ENCODE peak calls at places on chromosomes 11 and 22, in four cellular contexts. F is HCT116, D is tibial nerve, X is A549. V is an unnamed sample. For H3K4me1, the result is how much of the 10 kb centered on the place peaks cover.

GRCh38 chr11:69837791-69838190 is 18.6 kb upstream of the FGF3 start:
- DNase-seq in X (no peak), F (no peak), D (no peak), V (no peak)

GRCh38 chr11:86676533-86677154 is 4.2 kb upstream of the ME3 start:
- DNase-seq in F (peak), X (no peak), D (no peak), V (no peak)

GRCh38 chr11:125263268-125263790 is 98.8 kb downstream of the PKNOX2 start:
- DNase-seq in X (no peak), D (peak), F (no peak), V (peak)

GRCh38 chr22:41442240-41442792 is 4.3 kb downstream of the TOB2 start:
- DNase-seq in F (no peak), D (no peak), X (no peak), V (no peak)

GRCh38 chr11:100776212-100776896 is 89.3 kb downstream of the ARHGAP42 start:
- DNase-seq in D (no peak), X (peak), F (peak), V (no peak)

GRCh38 chr22:49213731-49214352 is 613.8 kb downstream of the BRD1 start:
- DNase-seq in D (no peak), X (no peak), F (no peak), V (no peak)

GRCh38 chr22:50440544-50441249 is 34.1 kb downstream of the SBF1 start:
- DNase-seq in D (no peak), F (no peak), X (no peak), V (no peak)

GRCh38 chr22:29751139-29751538 is 15.7 kb downstream of the ZMAT5 start:
- DNase-seq in D (no peak), X (no peak), F (no peak), V (no peak)

GRCh38 chr11:79959318-79959717 is 518.5 kb upstream of the TENM4 start:
- DNase-seq in X (no peak), D (no peak), F (no peak), V (no peak)

GRCh38 chr11:26234451-26234850 is 97.5 kb upstream of the ANO3 start:
- DNase-seq in F (no peak), X (no peak), D (no peak), V (no peak)

GRCh38 chr11:71501071-71501985 is 25.7 kb upstream of the KRTAP5-7 start:
- DNase-seq in F (no peak), X (no peak), D (no peak), V (no peak)

GRCh38 chr11:114183041-114183511 is 113.1 kb upstream of the NNMT start:
- DNase-seq in D (no peak), F (no peak), X (no peak), V (no peak)

GRCh38 chr11:122139595-122139866 is 23.5 kb upstream of the BLID start:
- DNase-seq in X (no peak), D (no peak), F (no peak), V (no peak)

GRCh38 chr22:46769706-46770105 is 7.3 kb downstream of the TBC1D22A start:
- DNase-seq in D (no peak), X (no peak), F (no peak), V (no peak)

GRCh38 chr22:43152355-43153071 is 1.2 kb downstream of the TSPO start:
- DNase-seq in F (no peak), X (no peak), D (peak), V (peak)

GRCh38 chr11:131246589-131247164 is 123.7 kb upstream of the NTM start:
- DNase-seq in D (peak), X (no peak), F (no peak), V (peak)

GRCh38 chr22:19472233-19472632 is 6.8 kb downstream of the UFD1 start:
- DNase-seq in X (no peak), D (no peak), F (no peak), V (no peak)

GRCh38 chr11:72338741-72339140 is 94.8 kb upstream of the PHOX2A start:
- DNase-seq in X (no peak), D (no peak), F (no peak), V (no peak)

GRCh38 chr11:119356349-119357031 is 10.0 kb upstream of the MFRP start:
- DNase-seq in D (peak), F (peak), X (peak), V (peak)

GRCh38 chr11:57547854-57548377 is 10.5 kb downstream of the SMTNL1 start:
- DNase-seq in X (no peak), F (no peak), D (no peak), V (no peak)

GRCh38 chr11:3128356-3129180 is 36.5 kb downstream of the OSBPL5 start:
- DNase-seq in D (no peak), X (no peak), F (no peak), V (no peak)

GRCh38 chr11:3165152-3165705 is at the start of gene OSBPL5:
- DNase-seq in D (peak), X (peak), F (no peak), V (peak)

GRCh38 chr22:20268350-20269012 is 363 bp upstream of the RTN4R start:
- DNase-seq in D (peak), F (peak), X (peak), V (peak)

GRCh38 chr11:115505165-115505564 is 950 bp upstream of the CADM1 start:
- DNase-seq in D (no peak), F (no peak), X (peak), V (peak)

GRCh38 chr11:63999349-64000025 is 13.2 kb downstream of the OTUB1 start:
- DNase-seq in X (no peak), D (no peak), F (no peak), V (peak)

GRCh38 chr11:134683860-134684259 is 271.8 kb upstream of the B3GAT1 start:
- DNase-seq in X (no peak), D (no peak), F (no peak), V (no peak)

GRCh38 chr11:63869686-63870085 is 30.8 kb downstream of the MARK2 start:
- DNase-seq in F (no peak), D (no peak), X (no peak), V (no peak)

GRCh38 chr11:97856666-97857065 is 1164.1 kb upstream of the CNTN5 start:
- DNase-seq in F (no peak), X (no peak), D (no peak), V (no peak)

GRCh38 chr22:46040471-46041465 is 63.8 kb upstream of the WNT7B start:
- DNase-seq in X (no peak), D (no peak), F (no peak), V (no peak)

GRCh38 chr11:130609121-130610035 is 160.9 kb downstream of the ADAMTS15 start:
- DNase-seq in F (no peak), X (no peak), D (peak), V (peak)

GRCh38 chr11:116931206-116931953 is 94.0 kb upstream of the APOA1 start:
- DNase-seq in F (no peak), D (no peak), X (no peak), V (peak)

GRCh38 chr22:48737461-48738203 is 1090.0 kb downstream of the BRD1 start:
- DNase-seq in X (no peak), D (no peak), F (no peak), V (no peak)

GRCh38 chr11:75667268-75667830 is 1.5 kb downstream of the MAP6 start:
- DNase-seq in F (no peak), D (no peak), X (peak), V (peak)

GRCh38 chr22:21981874-21982273 is 713 bp downstream of the TOP3B start:
- DNase-seq in X (no peak), F (no peak), D (no peak), V (no peak)

GRCh38 chr22:39967996-39968968 is 8.1 kb downstream of the TMA7B start:
- DNase-seq in D (peak), F (no peak), X (no peak), V (peak)

GRCh38 chr11:1453611-1454386 is 32.8 kb downstream of the MOB2 start:
- DNase-seq in X (no peak), D (no peak), F (no peak), V (peak)

GRCh38 chr11:129280027-129280811 is 88.1 kb upstream of the ARHGAP32 start:
- DNase-seq in F (no peak), D (no peak), X (no peak), V (no peak)

GRCh38 chr22:29914991-29915390 is 32.0 kb downstream of the MTMR3 start:
- DNase-seq in F (no peak), D (no peak), X (no peak), V (no peak)

GRCh38 chr22:47107431-47107830 is 345.0 kb downstream of the TBC1D22A start:
- DNase-seq in F (peak), D (no peak), X (no peak), V (no peak)

GRCh38 chr11:6695377-6695776 is 12.2 kb upstream of the MRPL17 start:
- DNase-seq in F (no peak), X (no peak), D (no peak), V (no peak)

GRCh38 chr11:6692128-6692527 is 9.0 kb upstream of the MRPL17 start:
- DNase-seq in D (no peak), X (no peak), F (no peak), V (no peak)

GRCh38 chr11:6694229-6694535 is 11.0 kb upstream of the MRPL17 start:
- DNase-seq in D (no peak), F (no peak), X (no peak), V (no peak)

GRCh38 chr11:6687876-6688275 is 4.7 kb upstream of the MRPL17 start:
- DNase-seq in X (no peak), D (no peak), F (no peak), V (no peak)

DNA sequence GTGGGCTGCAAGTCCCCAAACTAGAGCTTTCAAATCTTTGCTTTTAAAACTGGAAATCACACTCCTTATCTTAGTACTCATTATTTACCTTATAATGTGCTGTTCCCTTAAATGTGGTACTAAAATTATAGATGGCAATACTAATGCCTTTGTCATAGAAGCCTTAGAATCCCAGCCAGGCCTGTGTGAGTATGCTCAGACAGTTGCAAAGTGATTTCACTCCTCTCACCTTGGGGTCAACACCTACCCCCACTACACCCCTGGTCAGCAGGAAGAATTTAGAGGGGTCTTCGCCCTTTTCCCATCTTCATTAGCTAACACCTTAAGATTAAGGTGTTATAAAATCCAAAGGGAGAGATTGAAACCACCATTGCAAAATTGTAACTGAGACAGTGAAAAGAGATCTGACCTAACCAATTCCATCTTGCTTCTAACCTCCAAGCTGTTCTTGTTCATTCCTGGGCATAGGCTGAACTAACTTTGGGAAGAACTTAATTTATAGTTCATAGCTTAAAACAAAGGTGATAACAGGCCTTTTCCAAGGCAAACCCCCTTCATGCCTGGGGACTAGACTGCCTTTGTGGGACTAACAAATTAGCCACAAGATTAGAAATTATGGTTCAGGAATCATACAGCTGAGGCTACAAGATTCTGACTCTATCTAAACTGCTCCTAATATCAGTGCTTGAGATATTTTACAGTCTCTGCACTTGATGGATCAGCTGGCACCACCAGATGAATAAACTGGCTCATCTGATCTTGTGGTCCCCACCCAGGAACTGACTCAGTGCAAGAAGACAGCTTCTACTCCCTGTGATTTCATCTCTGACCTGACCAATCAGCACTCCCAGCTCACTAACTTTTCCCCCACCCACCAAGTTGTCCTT is 10.4 kb upstream of the MRPL17 start:
- DNase-seq in F (peak), D (peak), X (no peak), V (no peak)
- TF ChIP-seq POLR2A in F (no peak), D (no peak), X (no peak), V (no peak)

GRCh38 chr11:33725496-33725895 is 10.7 kb downstream of the CD59 start:
- DNase-seq in X (no peak), D (no peak), F (no peak), V (no peak)
- H3K4me1 ChIP-seq in X (half or more), D (under half), F (under half), V (under half)

GRCh38 chr22:44325718-44326548 is 13.2 kb upstream of the SHISAL1 start:
- DNase-seq in F (no peak), X (no peak), D (no peak), V (no peak)
- TF ChIP-seq POLR2A in F (no peak), X (no peak), D (no peak), V (no peak)

DNA sequence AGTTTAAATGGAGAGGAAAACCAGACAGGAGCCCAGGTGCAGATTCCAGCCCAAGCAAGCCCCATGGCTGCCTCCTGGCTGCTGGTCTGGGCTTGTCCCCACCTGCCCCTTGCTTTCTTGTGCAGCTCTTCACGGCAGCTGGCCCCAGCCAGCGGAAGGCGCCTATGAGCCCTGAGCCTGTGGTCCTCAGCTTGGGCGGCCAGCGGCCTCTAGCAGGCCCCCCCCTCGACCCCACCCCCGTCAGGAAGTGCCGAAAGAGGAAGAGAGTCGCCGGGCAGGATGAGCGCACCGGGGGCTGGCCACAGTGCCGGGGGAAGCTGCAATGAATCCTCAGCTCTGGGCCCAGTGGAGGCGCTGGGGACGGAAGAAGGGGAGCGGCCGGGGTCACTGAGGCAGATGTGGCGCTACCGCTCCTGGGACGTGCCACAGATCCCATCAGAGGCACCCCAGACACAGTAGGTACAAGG is 2.1 kb upstream of the DGKZ start:
- DNase-seq in F (no peak), D (no peak), X (no peak), V (peak)
- H3K4me1 ChIP-seq in F (under half), D (under half), X (under half), V (under half)

GRCh38 chr11:10309163-10310093 is 4.6 kb downstream of the ADM start:
- DNase-seq in F (peak), X (peak), D (no peak), V (peak)

GRCh38 chr11:10307411-10308207 is 2.7 kb downstream of the ADM start:
- DNase-seq in F (peak), X (peak), D (peak), V (peak)

GRCh38 chr11:10310301-10310841 is 5.5 kb downstream of the ADM start:
- DNase-seq in F (no peak), D (no peak), X (no peak), V (no peak)

GRCh38 chr11:10307022-10307410 is 2.1 kb downstream of the ADM start:
- DNase-seq in D (no peak), F (no peak), X (peak), V (no peak)

DNA sequence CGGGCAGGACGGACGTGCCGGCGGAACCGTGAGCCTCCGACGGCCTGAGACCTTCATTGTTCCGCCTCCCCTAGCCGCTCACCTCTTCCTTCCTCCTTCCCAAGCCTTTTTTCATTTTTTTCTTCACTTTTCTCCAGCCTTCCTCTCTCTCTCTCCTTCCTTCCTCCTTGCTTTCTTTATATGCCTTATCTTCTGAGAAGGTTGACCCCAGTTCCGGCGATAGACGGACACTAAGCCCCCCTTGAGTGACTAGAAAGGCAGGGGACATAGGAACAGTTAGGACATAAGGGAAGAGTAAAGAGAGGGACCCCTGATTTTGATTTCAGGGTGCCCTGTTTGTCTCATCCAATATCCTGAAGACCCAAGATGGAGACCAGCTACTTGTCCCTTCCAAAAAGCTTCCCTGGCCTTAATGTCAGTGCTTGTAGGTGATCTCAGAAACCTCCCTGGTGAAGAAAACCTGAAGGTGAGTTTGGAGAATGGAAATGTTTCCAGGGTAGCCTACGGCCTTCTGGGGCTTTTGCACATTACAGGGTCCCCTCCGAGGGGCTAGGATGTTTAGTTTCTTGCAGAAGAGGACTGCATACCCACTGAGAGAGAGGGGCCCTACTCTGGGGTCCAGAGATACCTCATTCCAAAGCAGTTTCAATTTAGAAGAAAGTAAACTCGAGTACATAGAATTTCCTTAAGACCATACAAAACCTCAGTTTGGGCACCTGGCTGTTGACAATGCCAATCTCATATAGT is 3.5 kb downstream of the ADM start:
- DNase-seq in F (no peak), D (no peak), X (no peak), V (no peak)
- TF ChIP-seq POLR2A in F (no peak), D (no peak), X (no peak), V (no peak)

GRCh38 chr11:13603661-13604060 is 64.8 kb upstream of the FAR1 start:
- DNase-seq in F (no peak), D (no peak), X (no peak), V (no peak)

GRCh38 chr11:13606701-13607100 is 61.8 kb upstream of the FAR1 start:
- DNase-seq in D (no peak), F (no peak), X (no peak), V (no peak)

DNA sequence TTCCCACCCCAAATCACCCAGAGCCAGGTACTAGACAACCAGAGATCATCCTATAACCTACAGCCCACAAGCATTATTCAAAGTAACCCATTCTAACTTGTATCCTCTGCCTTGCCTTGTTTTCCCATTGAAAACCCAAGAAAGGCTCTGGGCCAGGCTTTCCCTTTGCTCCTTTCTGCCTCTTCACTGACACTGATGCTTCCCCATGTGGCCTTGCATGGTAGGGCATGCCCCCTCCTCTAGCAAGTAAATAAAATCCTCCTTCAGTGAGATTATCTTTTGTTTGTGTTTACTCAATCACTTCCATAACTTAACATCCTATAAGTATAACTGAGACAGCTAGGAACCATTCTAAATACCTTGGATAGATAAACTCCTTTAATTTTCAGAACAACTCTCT is 65.6 kb upstream of the FAR1 start:
- DNase-seq in X (no peak), F (no peak), D (no peak), V (no peak)
- H3K4me1 ChIP-seq in X (under half), F (under half), D (under half), V (under half)

DNA sequence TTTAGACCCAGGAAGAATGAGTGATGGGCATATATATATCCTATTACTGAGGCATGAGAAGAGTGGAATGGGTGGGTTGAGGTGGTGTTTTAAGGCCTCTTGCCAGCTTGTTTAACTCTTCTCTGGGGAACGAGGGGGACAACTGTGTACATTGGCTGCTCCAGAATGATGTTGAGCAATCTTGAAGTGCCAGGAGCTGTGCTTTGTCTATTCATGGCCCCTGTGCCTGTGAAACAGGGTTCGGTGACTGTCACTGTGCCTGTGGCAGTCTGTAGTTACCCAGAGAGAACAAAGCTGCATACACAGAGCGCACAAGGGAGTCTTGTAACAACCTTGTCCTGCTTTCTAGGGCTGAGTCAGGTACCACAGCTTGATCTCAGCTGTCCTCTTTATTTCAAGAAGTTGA is 11.7 kb downstream of the LIMK2 start:
- DNase-seq in D (no peak), X (no peak), F (no peak), V (peak)
- TF ChIP-seq POLR2A in D (no peak), X (no peak), F (no peak), V (no peak)

GRCh38 chr11:12410006-12410728 is 32.8 kb downstream of the PARVA start:
- DNase-seq in D (no peak), X (peak), F (no peak), V (no peak)
- H3K4me1 ChIP-seq in D (under half), X (under half), F (under half), V (under half)